ENCODE peak calls at places on chromosomes 13 and 19, in eight cellular contexts. One of them, this sample, is unnamed.

GRCh38 chr13:109154146-109154545 is 524.7 kb downstream of the MYO16 start:
- DNase-seq in suprapubic skin: no peak
- DNase-seq in K562: no peak
- DNase-seq in HL-60: no peak
- DNase-seq in esophagus muscularis mucosa: no peak
- DNase-seq in transverse colon: no peak
- DNase-seq in endothelial cell of umbilical vein: no peak
- DNase-seq in GM23338: no peak
- DNase-seq in this sample: no peak

GRCh38 chr13:50969691-50970090 is 60.1 kb downstream of the RNASEH2B start:
- DNase-seq in endothelial cell of umbilical vein: no peak
- DNase-seq in suprapubic skin: no peak
- DNase-seq in GM23338: peak
- DNase-seq in transverse colon: peak
- DNase-seq in esophagus muscularis mucosa: no peak
- DNase-seq in HL-60: no peak
- DNase-seq in K562: no peak
- DNase-seq in this sample: no peak

GRCh38 chr19:19637186-19637522 is 6.3 kb downstream of the GMIP start:
- DNase-seq in esophagus muscularis mucosa: no peak
- DNase-seq in GM23338: no peak
- DNase-seq in HL-60: no peak
- DNase-seq in transverse colon: no peak
- DNase-seq in K562: no peak
- DNase-seq in endothelial cell of umbilical vein: no peak
- DNase-seq in suprapubic skin: no peak
- DNase-seq in this sample: no peak

GRCh38 chr13:98520674-98521449 is 56.0 kb downstream of the STK24 start:
- DNase-seq in endothelial cell of umbilical vein: no peak
- DNase-seq in K562: no peak
- DNase-seq in HL-60: no peak
- DNase-seq in suprapubic skin: no peak
- DNase-seq in GM23338: no peak
- DNase-seq in transverse colon: no peak
- DNase-seq in esophagus muscularis mucosa: no peak
- DNase-seq in this sample: no peak

GRCh38 chr19:53977991-53978731 is 13.3 kb upstream of the CACNG6 start:
- DNase-seq in transverse colon: no peak
- DNase-seq in K562: peak
- DNase-seq in endothelial cell of umbilical vein: peak
- DNase-seq in GM23338: peak
- DNase-seq in suprapubic skin: no peak
- DNase-seq in HL-60: no peak
- DNase-seq in esophagus muscularis mucosa: no peak
- DNase-seq in this sample: no peak

GRCh38 chr13:65965496-65965895 is 1264.6 kb downstream of the PCDH9 start:
- DNase-seq in endothelial cell of umbilical vein: no peak
- DNase-seq in suprapubic skin: no peak
- DNase-seq in HL-60: peak
- DNase-seq in GM23338: no peak
- DNase-seq in transverse colon: no peak
- DNase-seq in K562: no peak
- DNase-seq in esophagus muscularis mucosa: no peak
- DNase-seq in this sample: no peak

GRCh38 chr13:84481958-84482357 is 599.7 kb upstream of the SLITRK1 start:
- DNase-seq in endothelial cell of umbilical vein: no peak
- DNase-seq in transverse colon: no peak
- DNase-seq in suprapubic skin: no peak
- DNase-seq in GM23338: no peak
- DNase-seq in K562: no peak
- DNase-seq in esophagus muscularis mucosa: no peak
- DNase-seq in HL-60: no peak
- DNase-seq in this sample: no peak

GRCh38 chr19:15922021-15922420 is 12.3 kb downstream of the CYP4F11 start:
- DNase-seq in esophagus muscularis mucosa: no peak
- DNase-seq in HL-60: no peak
- DNase-seq in K562: no peak
- DNase-seq in transverse colon: no peak
- DNase-seq in GM23338: no peak
- DNase-seq in endothelial cell of umbilical vein: no peak
- DNase-seq in suprapubic skin: no peak
- DNase-seq in this sample: no peak

GRCh38 chr13:20550799-20551198 is 16.2 kb upstream of the IFT88 start:
- DNase-seq in transverse colon: no peak
- DNase-seq in esophagus muscularis mucosa: no peak
- DNase-seq in K562: no peak
- DNase-seq in suprapubic skin: no peak
- DNase-seq in GM23338: no peak
- DNase-seq in HL-60: no peak
- DNase-seq in endothelial cell of umbilical vein: no peak
- DNase-seq in this sample: no peak

GRCh38 chr19:10189631-10190425 is 4.9 kb downstream of the DNMT1 start:
- DNase-seq in HL-60: peak
- DNase-seq in esophagus muscularis mucosa: no peak
- DNase-seq in GM23338: no peak
- DNase-seq in transverse colon: no peak
- DNase-seq in K562: no peak
- DNase-seq in endothelial cell of umbilical vein: no peak
- DNase-seq in suprapubic skin: no peak
- DNase-seq in this sample: no peak

GRCh38 chr19:41746593-41747227 is 8.6 kb upstream of the CEACAM6 start:
- DNase-seq in GM23338: peak
- DNase-seq in suprapubic skin: no peak
- DNase-seq in transverse colon: peak
- DNase-seq in HL-60: peak
- DNase-seq in endothelial cell of umbilical vein: peak
- DNase-seq in K562: peak
- DNase-seq in esophagus muscularis mucosa: no peak
- DNase-seq in this sample: no peak

GRCh38 chr19:15449620-15450527 is at the start of gene WIZ:
- DNase-seq in K562: peak
- DNase-seq in endothelial cell of umbilical vein: peak
- DNase-seq in transverse colon: peak
- DNase-seq in HL-60: peak
- DNase-seq in GM23338: peak
- DNase-seq in esophagus muscularis mucosa: peak
- DNase-seq in suprapubic skin: peak
- DNase-seq in this sample: peak

GRCh38 chr13:76383671-76384461 is 502.3 kb downstream of the KCTD12 start:
- DNase-seq in suprapubic skin: no peak
- DNase-seq in endothelial cell of umbilical vein: peak
- DNase-seq in K562: no peak
- DNase-seq in GM23338: no peak
- DNase-seq in HL-60: no peak
- DNase-seq in transverse colon: peak
- DNase-seq in esophagus muscularis mucosa: no peak
- DNase-seq in this sample: peak

GRCh38 chr13:72205773-72206172 is 338.8 kb upstream of the DACH1 start:
- DNase-seq in endothelial cell of umbilical vein: no peak
- DNase-seq in esophagus muscularis mucosa: no peak
- DNase-seq in transverse colon: no peak
- DNase-seq in HL-60: no peak
- DNase-seq in K562: no peak
- DNase-seq in suprapubic skin: no peak
- DNase-seq in GM23338: no peak
- DNase-seq in this sample: no peak

GRCh38 chr19:3463959-3464796 is 16.1 kb downstream of the SMIM24 start:
- DNase-seq in GM23338: peak
- DNase-seq in endothelial cell of umbilical vein: no peak
- DNase-seq in HL-60: no peak
- DNase-seq in K562: no peak
- DNase-seq in suprapubic skin: no peak
- DNase-seq in esophagus muscularis mucosa: no peak
- DNase-seq in transverse colon: no peak
- DNase-seq in this sample: no peak

GRCh38 chr19:16594131-16594586 is 21.9 kb upstream of the SLC35E1 start:
- DNase-seq in K562: no peak
- DNase-seq in suprapubic skin: no peak
- DNase-seq in endothelial cell of umbilical vein: no peak
- DNase-seq in esophagus muscularis mucosa: no peak
- DNase-seq in transverse colon: peak
- DNase-seq in GM23338: no peak
- DNase-seq in HL-60: peak
- DNase-seq in this sample: no peak

GRCh38 chr19:44617481-44617880 is 4.1 kb downstream of the IGSF23 start:
- DNase-seq in endothelial cell of umbilical vein: peak
- DNase-seq in GM23338: no peak
- DNase-seq in esophagus muscularis mucosa: no peak
- DNase-seq in K562: no peak
- DNase-seq in transverse colon: no peak
- DNase-seq in HL-60: no peak
- DNase-seq in suprapubic skin: no peak
- DNase-seq in this sample: no peak

GRCh38 chr19:16016226-16017137 is 59.8 kb upstream of the TPM4 start:
- DNase-seq in HL-60: no peak
- DNase-seq in GM23338: no peak
- DNase-seq in suprapubic skin: no peak
- DNase-seq in endothelial cell of umbilical vein: no peak
- DNase-seq in transverse colon: no peak
- DNase-seq in esophagus muscularis mucosa: no peak
- DNase-seq in K562: no peak
- DNase-seq in this sample: no peak

GRCh38 chr19:33778089-33778791 is 18.4 kb upstream of the KCTD15 start:
- DNase-seq in HL-60: peak
- DNase-seq in endothelial cell of umbilical vein: peak
- DNase-seq in K562: peak
- DNase-seq in esophagus muscularis mucosa: no peak
- DNase-seq in suprapubic skin: peak
- DNase-seq in transverse colon: peak
- DNase-seq in GM23338: peak
- DNase-seq in this sample: peak

GRCh38 chr13:81302677-81303076 is 961.8 kb upstream of the SPRY2 start:
- DNase-seq in HL-60: no peak
- DNase-seq in endothelial cell of umbilical vein: no peak
- DNase-seq in esophagus muscularis mucosa: no peak
- DNase-seq in transverse colon: no peak
- DNase-seq in K562: no peak
- DNase-seq in GM23338: no peak
- DNase-seq in suprapubic skin: no peak
- DNase-seq in this sample: no peak

GRCh38 chr19:30520735-30521479 is 148.7 kb downstream of the ZNF536 start:
- DNase-seq in HL-60: no peak
- DNase-seq in endothelial cell of umbilical vein: no peak
- DNase-seq in esophagus muscularis mucosa: no peak
- DNase-seq in GM23338: no peak
- DNase-seq in K562: no peak
- DNase-seq in suprapubic skin: no peak
- DNase-seq in transverse colon: no peak
- DNase-seq in this sample: no peak

GRCh38 chr13:102658678-102659077 is 36.2 kb downstream of the METTL21C start:
- DNase-seq in GM23338: no peak
- DNase-seq in endothelial cell of umbilical vein: no peak
- DNase-seq in suprapubic skin: no peak
- DNase-seq in HL-60: no peak
- DNase-seq in esophagus muscularis mucosa: no peak
- DNase-seq in K562: no peak
- DNase-seq in transverse colon: no peak
- DNase-seq in this sample: no peak

GRCh38 chr13:36158606-36159005 is 27.4 kb upstream of the DCLK1 start:
- DNase-seq in endothelial cell of umbilical vein: no peak
- DNase-seq in K562: no peak
- DNase-seq in suprapubic skin: no peak
- DNase-seq in HL-60: no peak
- DNase-seq in transverse colon: no peak
- DNase-seq in GM23338: no peak
- DNase-seq in esophagus muscularis mucosa: no peak
- DNase-seq in this sample: no peak

GRCh38 chr19:10086904-10087256 is 763 bp downstream of the SHFL start:
- DNase-seq in HL-60: no peak
- DNase-seq in K562: peak
- DNase-seq in GM23338: no peak
- DNase-seq in transverse colon: no peak
- DNase-seq in esophagus muscularis mucosa: no peak
- DNase-seq in endothelial cell of umbilical vein: no peak
- DNase-seq in suprapubic skin: no peak
- DNase-seq in this sample: no peak

GRCh38 chr13:111114362-111115050 is 604 bp upstream of the ARHGEF7 start:
- DNase-seq in K562: no peak
- DNase-seq in GM23338: peak
- DNase-seq in endothelial cell of umbilical vein: peak
- DNase-seq in transverse colon: peak
- DNase-seq in esophagus muscularis mucosa: peak
- DNase-seq in HL-60: peak
- DNase-seq in suprapubic skin: peak
- DNase-seq in this sample: no peak
- TF ChIP-seq POLR2AphosphoS5 in K562: no peak
- TF ChIP-seq POLR2AphosphoS5 in GM23338: no peak
- TF ChIP-seq POLR2AphosphoS5 in endothelial cell of umbilical vein: no peak
- TF ChIP-seq POLR2AphosphoS5 in transverse colon: no peak
- TF ChIP-seq POLR2AphosphoS5 in esophagus muscularis mucosa: peak
- TF ChIP-seq POLR2AphosphoS5 in HL-60: no peak
- TF ChIP-seq POLR2AphosphoS5 in suprapubic skin: no peak
- TF ChIP-seq POLR2AphosphoS5 in this sample: peak

GRCh38 chr19:50416815-50417137 is 2.0 kb upstream of the SPIB start:
- DNase-seq in esophagus muscularis mucosa: no peak
- DNase-seq in HL-60: no peak
- DNase-seq in suprapubic skin: no peak
- DNase-seq in K562: no peak
- DNase-seq in endothelial cell of umbilical vein: no peak
- DNase-seq in transverse colon: no peak
- DNase-seq in GM23338: no peak
- DNase-seq in this sample: no peak
- TF ChIP-seq POLR2AphosphoS5 in esophagus muscularis mucosa: no peak
- TF ChIP-seq POLR2AphosphoS5 in HL-60: no peak
- TF ChIP-seq POLR2AphosphoS5 in suprapubic skin: no peak
- TF ChIP-seq POLR2AphosphoS5 in K562: no peak
- TF ChIP-seq POLR2AphosphoS5 in endothelial cell of umbilical vein: no peak
- TF ChIP-seq POLR2AphosphoS5 in transverse colon: no peak
- TF ChIP-seq POLR2AphosphoS5 in GM23338: no peak
- TF ChIP-seq POLR2AphosphoS5 in this sample: no peak

GRCh38 chr19:58499021-58499927 is 12.5 kb downstream of the SLC27A5 start:
- DNase-seq in esophagus muscularis mucosa: peak
- DNase-seq in GM23338: peak
- DNase-seq in transverse colon: peak
- DNase-seq in suprapubic skin: peak
- DNase-seq in K562: peak
- DNase-seq in endothelial cell of umbilical vein: peak
- DNase-seq in HL-60: peak
- DNase-seq in this sample: peak
- TF ChIP-seq POLR2AphosphoS5 in esophagus muscularis mucosa: peak
- TF ChIP-seq POLR2AphosphoS5 in GM23338: peak
- TF ChIP-seq POLR2AphosphoS5 in transverse colon: peak
- TF ChIP-seq POLR2AphosphoS5 in suprapubic skin: peak
- TF ChIP-seq POLR2AphosphoS5 in K562: peak
- TF ChIP-seq POLR2AphosphoS5 in endothelial cell of umbilical vein: peak
- TF ChIP-seq POLR2AphosphoS5 in HL-60: peak
- TF ChIP-seq POLR2AphosphoS5 in this sample: peak

DNA sequence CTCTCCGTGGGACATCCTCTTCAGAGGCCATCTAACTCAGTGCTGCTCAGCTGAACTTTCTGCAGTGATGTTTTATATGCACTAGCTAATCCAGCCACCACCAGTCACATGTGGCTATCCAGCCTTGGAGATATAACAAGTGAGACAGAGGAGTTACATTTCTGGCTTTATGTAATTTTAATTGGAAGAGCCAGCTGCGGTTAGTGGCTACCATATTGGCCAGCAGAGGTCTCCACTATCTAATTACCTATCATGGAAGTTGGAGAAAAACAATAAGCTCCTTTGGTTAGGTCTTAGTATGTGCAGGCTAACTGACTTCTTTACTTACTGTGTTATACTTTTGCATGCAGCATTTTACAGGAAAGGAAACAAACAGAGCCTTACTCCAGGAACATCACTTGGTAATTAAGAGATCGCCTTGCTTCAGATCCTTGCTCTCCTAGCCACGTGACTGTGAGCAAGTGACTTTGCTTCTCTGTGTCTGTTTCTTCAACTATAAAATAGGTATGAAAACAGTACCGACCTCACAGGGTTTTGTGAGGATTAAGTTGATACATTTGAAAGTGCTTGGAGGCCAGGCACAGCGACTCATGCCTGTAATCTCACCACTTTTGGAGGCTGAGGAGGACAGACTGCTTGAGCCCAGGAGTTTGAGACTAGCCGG is 1.6 kb upstream of the KLK10 start:
- DNase-seq in esophagus muscularis mucosa: no peak
- DNase-seq in GM23338: peak
- DNase-seq in endothelial cell of umbilical vein: peak
- DNase-seq in transverse colon: no peak
- DNase-seq in HL-60: peak
- DNase-seq in K562: peak
- DNase-seq in suprapubic skin: no peak
- DNase-seq in this sample: no peak
- TF ChIP-seq POLR2AphosphoS5 in esophagus muscularis mucosa: no peak
- TF ChIP-seq POLR2AphosphoS5 in GM23338: no peak
- TF ChIP-seq POLR2AphosphoS5 in endothelial cell of umbilical vein: no peak
- TF ChIP-seq POLR2AphosphoS5 in transverse colon: no peak
- TF ChIP-seq POLR2AphosphoS5 in HL-60: no peak
- TF ChIP-seq POLR2AphosphoS5 in K562: no peak
- TF ChIP-seq POLR2AphosphoS5 in suprapubic skin: no peak
- TF ChIP-seq POLR2AphosphoS5 in this sample: no peak